ENCODE peak calls at places on chromosome 18, in five cellular contexts. N is HCT116; H is Peyer's patch; M is CD8-positive, alpha-beta memory T cell; J is left ventricle myocardium inferior. U is an unnamed sample. For H3K4me1 and H3K36me3, the result is how much of the 10 kb centered on the place peaks cover.

GRCh38 chr18:10015941-10016819 is 102.4 kb downstream of the VAPA start:
- DNase-seq in J (no peak), N (no peak), H (no peak), M (no peak), U (no peak)

GRCh38 chr18:35782926-35783325 is 189.6 kb upstream of the RMP24 start:
- DNase-seq in M (no peak), J (no peak), N (no peak), H (no peak), U (no peak)

GRCh38 chr18:45006934-45007333 is 326.2 kb downstream of the SETBP1 start:
- DNase-seq in H (no peak), M (no peak), N (no peak), J (no peak), U (no peak)

GRCh38 chr18:32530947-32531651 is 60.4 kb upstream of the GAREM1 start:
- DNase-seq in N (no peak), J (no peak), H (no peak), M (peak), U (no peak)

GRCh38 chr18:59024829-59025228 is 114.9 kb upstream of the SEC11C start:
- DNase-seq in M (no peak), J (no peak), N (no peak), H (no peak), U (no peak)

GRCh38 chr18:13477147-13477683 is 249.1 kb downstream of the FAM210A start:
- DNase-seq in J (no peak), N (no peak), H (no peak), M (no peak), U (no peak)

GRCh38 chr18:7902399-7902839 is 335.3 kb downstream of the PTPRM start:
- DNase-seq in H (no peak), J (no peak), N (no peak), M (no peak), U (no peak)

GRCh38 chr18:54235871-54236270 is 11.4 kb upstream of the MBD2 start:
- DNase-seq in N (no peak), H (no peak), J (no peak), M (no peak), U (no peak)

GRCh38 chr18:10312316-10313015 is 142.0 kb upstream of the APCDD1 start:
- DNase-seq in N (no peak), H (no peak), J (no peak), M (no peak), U (no peak)

GRCh38 chr18:24071029-24071428 is 56.5 kb downstream of the TTC39C start:
- DNase-seq in N (no peak), H (no peak), M (no peak), J (no peak), U (no peak)

GRCh38 chr18:66682855-66683322 is 79.0 kb upstream of the CDH19 start:
- DNase-seq in J (no peak), N (no peak), M (no peak), H (no peak), U (no peak)

GRCh38 chr18:8224576-8224975 is 384.7 kb upstream of the RAB12 start:
- DNase-seq in H (no peak), N (no peak), J (no peak), M (no peak), U (no peak)

GRCh38 chr18:26473721-26474120 is 74.6 kb downstream of the KCTD1 start:
- DNase-seq in N (no peak), J (no peak), H (no peak), M (no peak), U (no peak)

GRCh38 chr18:45402485-45403056 is 212.7 kb upstream of the SLC14A2 start:
- DNase-seq in J (no peak), M (no peak), H (no peak), N (no peak), U (no peak)

GRCh38 chr18:512957-513356 is 12.5 kb upstream of the COLEC12 start:
- DNase-seq in N (no peak), J (no peak), M (no peak), H (no peak), U (no peak)

GRCh38 chr18:55302337-55302833 is 285.6 kb downstream of the TCF4 start:
- DNase-seq in H (no peak), J (no peak), N (no peak), M (no peak), U (no peak)
- H3K4me3 ChIP-seq in H (no peak), J (peak), N (no peak), M (no peak), U (no peak)

GRCh38 chr18:62797329-62797728 is 82.0 kb downstream of the PHLPP1 start:
- DNase-seq in M (no peak), H (no peak), J (no peak), N (no peak), U (no peak)

GRCh38 chr18:62796216-62796621 is 80.9 kb downstream of the PHLPP1 start:
- DNase-seq in M (no peak), J (no peak), N (no peak), H (no peak), U (no peak)

GRCh38 chr18:62795813-62796212 is 80.5 kb downstream of the PHLPP1 start:
- DNase-seq in H (no peak), N (no peak), M (no peak), J (no peak), U (no peak)

GRCh38 chr18:62802523-62802922 is 87.2 kb downstream of the PHLPP1 start:
- DNase-seq in N (no peak), H (no peak), M (no peak), J (no peak), U (no peak)

GRCh38 chr18:62799977-62800376 is 84.6 kb downstream of the PHLPP1 start:
- DNase-seq in N (no peak), H (no peak), J (no peak), M (no peak), U (no peak)
- H3K4me1 ChIP-seq in N (under half), H (under half), J (under half), M (under half), U (under half)

GRCh38 chr18:76914314-76914713 is 92.0 kb downstream of the ZNF236 start:
- DNase-seq in M (no peak), N (no peak), H (no peak), J (no peak), U (no peak)
- H3K36me3 ChIP-seq in M (under half), N (under half), H (under half), J (half or more), U (half or more)

DNA sequence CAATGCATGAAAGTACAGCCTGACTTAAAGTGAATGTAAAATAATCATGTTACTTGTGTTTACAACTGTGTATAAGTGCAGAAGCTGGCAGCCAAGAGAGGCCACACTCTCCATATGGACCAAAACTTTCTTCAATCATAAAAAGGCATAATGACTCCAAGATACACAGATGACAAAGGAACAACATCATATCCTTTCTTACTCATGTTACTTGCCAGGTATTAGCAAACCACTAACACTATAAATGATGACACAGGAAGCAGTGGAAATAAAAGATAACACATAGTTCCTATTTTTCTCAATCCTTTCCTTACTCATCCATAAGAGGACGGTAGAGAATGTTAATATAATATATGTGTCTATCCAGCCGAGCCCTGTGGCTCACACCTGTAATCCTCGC is 400.0 kb upstream of the CDH2 start:
- DNase-seq in N (no peak), H (no peak), J (no peak), M (no peak), U (no peak)
- H3K4me3 ChIP-seq in N (no peak), H (no peak), J (no peak), M (no peak), U (no peak)